ENCODE peak calls at places on chromosomes 11 and 22, in six cellular contexts. X, A, K, U, Z and C are unnamed samples.

GRCh38 chr11:126172596-126173038 is 38.8 kb downstream of the RPUSD4 start:
- DNase-seq in X (no peak), A (no peak), K (no peak), U (peak), Z (no peak), C (no peak)

GRCh38 chr11:5423131-5423530 is 1.2 kb downstream of the OR51Q1 start:
- DNase-seq in X (no peak), A (no peak), K (no peak), U (no peak), Z (no peak), C (no peak)

GRCh38 chr11:119518746-119519382 is 95.9 kb upstream of the THY1 start:
- DNase-seq in X (no peak), A (no peak), K (no peak), U (peak), Z (no peak), C (peak)

GRCh38 chr11:30174265-30175022 is 56.4 kb upstream of the FSHB start:
- DNase-seq in X (no peak), A (no peak), K (no peak), U (peak), Z (no peak), C (no peak)

GRCh38 chr22:35531695-35532094 is 8.9 kb upstream of the RASD2 start:
- DNase-seq in X (no peak), A (no peak), K (no peak), U (no peak), Z (no peak), C (no peak)

GRCh38 chr22:21069375-21069774 is 23.6 kb downstream of the LRRC74B start:
- DNase-seq in X (no peak), A (no peak), K (peak), U (no peak), Z (no peak), C (no peak)

GRCh38 chr11:62689421-62690183 is at the start of gene LRRN4CL:
- DNase-seq in X (no peak), A (no peak), K (no peak), U (peak), Z (no peak), C (no peak)

GRCh38 chr11:104073950-104074349 is 37.5 kb downstream of the DDI1 start:
- DNase-seq in X (no peak), A (peak), K (no peak), U (no peak), Z (no peak), C (peak)

GRCh38 chr22:20437253-20438065 is at the start of gene SCARF2:
- DNase-seq in X (no peak), A (no peak), K (no peak), U (peak), Z (peak), C (peak)

GRCh38 chr11:16815047-16815767 is 76.8 kb downstream of the C11orf58 start:
- DNase-seq in X (no peak), A (no peak), K (no peak), U (peak), Z (no peak), C (no peak)

GRCh38 chr11:72735495-72736027 is 16.6 kb downstream of the ARAP1 start:
- DNase-seq in X (peak), A (no peak), K (no peak), U (peak), Z (no peak), C (no peak)

GRCh38 chr11:3622521-3622920 is 19.3 kb downstream of the ART5 start:
- DNase-seq in X (no peak), A (no peak), K (peak), U (no peak), Z (no peak), C (no peak)

GRCh38 chr11:130449246-130449990 is 973 bp downstream of the ADAMTS15 start:
- DNase-seq in X (no peak), A (no peak), K (no peak), U (no peak), Z (no peak), C (peak)

GRCh38 chr11:119368121-119369034 is 13.1 kb downstream of the USP2 start:
- DNase-seq in X (no peak), A (no peak), K (no peak), U (peak), Z (no peak), C (no peak)

GRCh38 chr11:16902979-16903378 is 111.2 kb downstream of the PLEKHA7 start:
- DNase-seq in X (no peak), A (peak), K (no peak), U (no peak), Z (no peak), C (no peak)

GRCh38 chr22:46088541-46089311 is 61.6 kb upstream of the PPARA start:
- DNase-seq in X (no peak), A (no peak), K (no peak), U (peak), Z (no peak), C (no peak)

GRCh38 chr22:19011075-19011474 is 75.0 kb upstream of the PRODH start:
- DNase-seq in X (no peak), A (no peak), K (no peak), U (no peak), Z (no peak), C (no peak)

GRCh38 chr22:44373234-44373633 is 60.5 kb upstream of the SHISAL1 start:
- DNase-seq in X (no peak), A (no peak), K (no peak), U (no peak), Z (peak), C (no peak)

GRCh38 chr22:32584650-32585049 is 110.0 kb downstream of the FBXO7 start:
- DNase-seq in X (no peak), A (no peak), K (no peak), U (peak), Z (no peak), C (no peak)

GRCh38 chr11:441418-442274 is at the start of gene ANO9:
- DNase-seq in X (no peak), A (peak), K (peak), U (no peak), Z (peak), C (peak)

GRCh38 chr11:20097319-20098221 is 62.7 kb downstream of the DBX1 start:
- DNase-seq in X (no peak), A (no peak), K (no peak), U (peak), Z (no peak), C (no peak)

GRCh38 chr22:23862103-23862502 is 4.4 kb downstream of the SLC2A11 start:
- DNase-seq in X (peak), A (peak), K (no peak), U (peak), Z (no peak), C (peak)

GRCh38 chr11:126416542-126417090 is 61.1 kb downstream of the ST3GAL4 start:
- DNase-seq in X (no peak), A (peak), K (peak), U (peak), Z (peak), C (peak)